ENCODE peak calls at places on chromosomes 4 and X, in seven cellular contexts. Q is choroid plexus epithelial cell, K is lower lobe of right lung, V is GM06990, Z is keratinocyte, W is lung, I is AG04449. X is an unnamed sample.

GRCh38 chrX:136336623-136337022 is 35.9 kb downstream of the ADGRG4 start:
- DNase-seq in W (no peak), K (no peak), Q (peak), V (no peak), I (no peak), Z (no peak), X (peak)

GRCh38 chr4:56026596-56026995 is 77.9 kb downstream of the CEP135 start:
- DNase-seq in I (no peak), V (no peak), Z (no peak), K (no peak), W (no peak), Q (no peak), X (peak)

GRCh38 chr4:29276150-29276549 is 1444.0 kb upstream of the PCDH7 start:
- DNase-seq in Z (no peak), W (no peak), K (no peak), V (no peak), Q (no peak), I (no peak), X (no peak)

GRCh38 chr4:55609393-55609821 is 17.4 kb upstream of the PDCL2 start:
- DNase-seq in W (no peak), V (no peak), Z (peak), Q (peak), K (no peak), I (no peak), X (peak)

GRCh38 chrX:103687696-103688191 is 1.2 kb upstream of the MORF4L2 start:
- DNase-seq in W (peak), K (peak), I (no peak), V (peak), Q (peak), Z (no peak), X (peak)

GRCh38 chrX:24260827-24261550 is 52.9 kb downstream of the SUPT20HL2 start:
- DNase-seq in V (no peak), Q (peak), K (peak), I (no peak), Z (no peak), W (no peak), X (peak)

GRCh38 chr4:106409901-106410889 is 41.6 kb upstream of the GIMD1 start:
- DNase-seq in K (no peak), W (no peak), Q (no peak), I (no peak), Z (no peak), V (no peak), X (no peak)

GRCh38 chrX:155767101-155767878 is 113.9 kb upstream of the VAMP7 start:
- DNase-seq in K (peak), W (peak), Z (no peak), V (no peak), I (peak), Q (peak), X (peak)

GRCh38 chrX:78123190-78123589 is 16.3 kb downstream of the TAF9B start:
- DNase-seq in K (no peak), Q (peak), V (no peak), I (no peak), W (no peak), Z (no peak), X (peak)

GRCh38 chr4:160772668-160773067 is 1391.1 kb downstream of the FSTL5 start:
- DNase-seq in I (no peak), Q (peak), K (no peak), W (no peak), Z (no peak), V (no peak), X (no peak)

GRCh38 chr4:142406051-142406549 is 440.0 kb downstream of the INPP4B start:
- DNase-seq in K (no peak), V (peak), W (no peak), I (no peak), Z (no peak), Q (peak), X (peak)

GRCh38 chrX:30039768-30040167 is 175.6 kb upstream of the MAGEB2 start:
- DNase-seq in Z (no peak), V (no peak), K (no peak), Q (peak), W (no peak), I (peak), X (peak)

DNA sequence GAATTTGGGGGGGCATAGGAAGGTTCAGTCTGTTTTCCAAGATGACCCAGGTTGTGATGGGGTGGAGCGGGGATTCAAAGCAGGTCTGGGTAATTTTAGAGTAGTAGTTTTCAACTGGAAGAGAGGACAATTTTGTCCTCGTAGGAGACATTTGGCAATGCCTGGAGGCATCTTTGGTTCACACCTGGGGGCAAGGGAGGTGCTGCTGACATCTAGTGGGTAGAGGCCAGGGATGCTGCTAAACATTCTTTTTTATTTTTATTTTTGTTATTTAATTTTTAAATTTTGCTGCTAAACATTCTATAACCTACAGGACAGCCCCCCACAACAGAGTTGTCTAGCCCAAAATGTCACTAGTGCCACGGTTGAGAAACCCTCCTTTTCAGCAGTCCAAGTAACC is 1.9 kb downstream of the RAB9A start:
- DNase-seq in I (no peak), W (no peak), K (no peak), Q (no peak), Z (no peak), V (no peak), X (no peak)
- H3K4me3 ChIP-seq in I (peak), W (no peak), K (peak), Q (peak), Z (peak), V (peak), X (peak)

GRCh38 chr4:172147702-172148101 is 334.5 kb downstream of the GALNTL6 start:
- DNase-seq in W (no peak), V (no peak), Z (no peak), I (peak), K (no peak), Q (peak), X (no peak)
- TF ChIP-seq CTCF in W (no peak), V (no peak), Z (no peak), I (no peak), K (no peak), Q (no peak), X (no peak)

GRCh38 chrX:44876076-44876475 is 3.1 kb downstream of the KDM6A start:
- DNase-seq in W (no peak), K (no peak), V (no peak), Q (no peak), I (no peak), Z (no peak), X (no peak)
- H3K4me3 ChIP-seq in W (no peak), K (peak), V (peak), Q (peak), I (peak), Z (peak), X (no peak)

GRCh38 chrX:128106630-128107029 is 54.4 kb upstream of the ACTRT1 start:
- DNase-seq in I (no peak), Q (peak), W (no peak), Z (no peak), K (no peak), V (no peak), X (no peak)
- TF ChIP-seq CTCF in I (no peak), Q (no peak), W (no peak), Z (peak), K (no peak), V (peak), X (no peak)

GRCh38 chr4:8612646-8613045 is 20.1 kb downstream of the CPZ start:
- DNase-seq in V (no peak), W (no peak), I (no peak), Z (no peak), K (no peak), Q (no peak), X (no peak)
- H3K4me3 ChIP-seq in V (no peak), W (no peak), I (no peak), Z (no peak), K (no peak), Q (no peak), X (no peak)

GRCh38 chr4:9762823-9763475 is 18.5 kb upstream of the DRD5 start:
- DNase-seq in I (peak), Z (peak), Q (peak), W (peak), K (no peak), V (peak), X (peak)
- TF ChIP-seq CTCF in I (peak), Z (peak), Q (peak), W (peak), K (peak), V (peak), X (peak)

X was measured in cardiac fibroblast.